ENCODE peak calls at places on chromosomes 5 and 9, in nine cellular contexts. One of them, this sample, is unnamed.
A peak's percentile ranks its signal among the peaks of the same experiment; 100 is the strongest.

GRCh38 chr5:141338538-141339306 is at the start of gene PCDHGA2:
- DNase-seq in GM23248: peak; percentile 72
- DNase-seq in SK-N-SH: peak; percentile 46
- DNase-seq in PC-3: peak; percentile 12
- DNase-seq in HCT116: no peak
- DNase-seq in MM.1S: peak; percentile 37
- DNase-seq in neural progenitor cell: peak; percentile 54
- DNase-seq in GM23338: peak; percentile 81
- DNase-seq in hepatocyte: no peak
- DNase-seq in this sample: peak; percentile 46

GRCh38 chr5:180253036-180253824 is 38.7 kb downstream of the MAPK9 start:
- DNase-seq in PC-3: no peak
- DNase-seq in SK-N-SH: no peak
- DNase-seq in GM23248: no peak
- DNase-seq in neural progenitor cell: no peak
- DNase-seq in hepatocyte: no peak
- DNase-seq in GM23338: no peak
- DNase-seq in MM.1S: no peak
- DNase-seq in HCT116: no peak
- DNase-seq in this sample: no peak

GRCh38 chr5:169142264-169142970 is 158.5 kb downstream of the SLIT3 start:
- DNase-seq in PC-3: no peak
- DNase-seq in GM23248: no peak
- DNase-seq in hepatocyte: no peak
- DNase-seq in neural progenitor cell: no peak
- DNase-seq in GM23338: no peak
- DNase-seq in SK-N-SH: peak; percentile 61
- DNase-seq in MM.1S: no peak
- DNase-seq in HCT116: no peak
- DNase-seq in this sample: no peak

GRCh38 chr5:10488144-10488543 is 46.5 kb downstream of the ROPN1L start:
- DNase-seq in HCT116: no peak
- DNase-seq in GM23248: no peak
- DNase-seq in SK-N-SH: no peak
- DNase-seq in PC-3: no peak
- DNase-seq in MM.1S: no peak
- DNase-seq in GM23338: no peak
- DNase-seq in neural progenitor cell: no peak
- DNase-seq in hepatocyte: no peak
- DNase-seq in this sample: no peak

GRCh38 chr5:103624035-103624461 is 61.5 kb upstream of the NUDT12 start:
- DNase-seq in GM23338: no peak
- DNase-seq in PC-3: peak; percentile 72
- DNase-seq in hepatocyte: no peak
- DNase-seq in SK-N-SH: no peak
- DNase-seq in HCT116: no peak
- DNase-seq in MM.1S: no peak
- DNase-seq in neural progenitor cell: no peak
- DNase-seq in GM23248: peak; percentile 2
- DNase-seq in this sample: no peak

GRCh38 chr9:138070815-138071214 is 193.2 kb downstream of the CACNA1B start:
- DNase-seq in GM23338: no peak
- DNase-seq in SK-N-SH: peak; percentile 15
- DNase-seq in GM23248: no peak
- DNase-seq in MM.1S: no peak
- DNase-seq in hepatocyte: no peak
- DNase-seq in PC-3: no peak
- DNase-seq in neural progenitor cell: no peak
- DNase-seq in HCT116: no peak
- DNase-seq in this sample: no peak

GRCh38 chr5:159509002-159509660 is 178.8 kb upstream of the IL12B start:
- DNase-seq in PC-3: no peak
- DNase-seq in MM.1S: no peak
- DNase-seq in SK-N-SH: no peak
- DNase-seq in neural progenitor cell: no peak
- DNase-seq in HCT116: no peak
- DNase-seq in GM23338: no peak
- DNase-seq in hepatocyte: no peak
- DNase-seq in GM23248: no peak
- DNase-seq in this sample: no peak

GRCh38 chr5:129591508-129592160 is 131.5 kb downstream of the ADAMTS19 start:
- DNase-seq in HCT116: no peak
- DNase-seq in MM.1S: no peak
- DNase-seq in neural progenitor cell: no peak
- DNase-seq in GM23248: no peak
- DNase-seq in GM23338: no peak
- DNase-seq in PC-3: no peak
- DNase-seq in hepatocyte: no peak
- DNase-seq in SK-N-SH: no peak
- DNase-seq in this sample: no peak

GRCh38 chr5:174045470-174046025 is at the start of gene NSG2:
- DNase-seq in SK-N-SH: peak; percentile 85
- DNase-seq in GM23248: peak; percentile 82
- DNase-seq in PC-3: peak; percentile 95
- DNase-seq in hepatocyte: peak; percentile 97
- DNase-seq in MM.1S: peak; percentile 96
- DNase-seq in GM23338: peak; percentile 98
- DNase-seq in neural progenitor cell: peak; percentile 98
- DNase-seq in HCT116: peak; percentile 86
- DNase-seq in this sample: peak; percentile 85

DNA sequence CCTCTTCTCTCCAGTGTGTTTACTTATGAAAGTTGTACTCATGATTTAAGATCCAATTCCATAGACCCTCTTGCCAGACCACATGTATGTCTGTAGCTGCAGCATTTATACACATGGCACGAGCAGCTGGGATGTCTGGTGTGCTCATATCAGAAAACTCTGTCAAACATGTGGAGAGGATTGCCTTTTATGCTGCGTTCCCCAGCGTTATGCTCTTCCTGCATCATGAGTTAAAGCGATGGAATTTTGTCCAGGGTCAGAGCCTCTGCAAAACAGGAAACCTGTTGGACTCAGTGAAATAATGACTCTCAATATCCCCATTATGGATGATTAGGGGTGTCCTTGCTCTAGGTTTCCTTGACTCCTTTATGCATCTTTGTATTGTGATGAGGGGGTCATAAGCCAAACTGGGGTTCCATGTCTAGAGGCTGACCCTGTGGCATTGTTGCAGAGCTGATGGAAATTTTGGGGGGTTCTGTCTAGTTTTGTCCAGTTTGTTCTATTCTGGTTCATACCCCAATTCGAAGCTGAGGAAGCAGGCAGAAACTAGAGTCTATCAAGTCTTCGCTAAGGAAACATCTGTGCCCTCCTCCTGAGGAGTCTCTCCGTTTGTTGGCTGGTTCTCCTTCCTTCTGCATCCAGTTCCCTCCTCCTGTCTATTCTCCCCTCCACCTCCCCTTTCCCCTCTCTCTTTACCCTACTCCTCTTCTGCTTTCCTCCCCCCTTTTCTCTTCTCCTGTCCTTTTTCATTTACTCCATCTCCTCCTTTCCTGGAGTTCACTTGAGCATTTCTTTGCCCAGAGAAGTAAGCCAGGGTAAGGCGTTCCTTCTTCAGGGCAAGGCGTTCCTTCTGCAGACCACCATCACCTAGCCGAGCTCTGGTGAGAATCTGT is 252.8 kb downstream of the MAST4 start:
- DNase-seq in hepatocyte: no peak
- DNase-seq in GM23248: peak; percentile 43
- DNase-seq in HCT116: no peak
- DNase-seq in neural progenitor cell: no peak
- DNase-seq in MM.1S: no peak
- DNase-seq in GM23338: no peak
- DNase-seq in PC-3: no peak
- DNase-seq in SK-N-SH: peak; percentile 52
- DNase-seq in this sample: no peak
- H3K4me2 ChIP-seq in hepatocyte: no peak overlapping the region
- H3K4me2 ChIP-seq in GM23248: peak overlapping the region; percentile 49
- H3K4me2 ChIP-seq in HCT116: no peak overlapping the region
- H3K4me2 ChIP-seq in neural progenitor cell: no peak overlapping the region
- H3K4me2 ChIP-seq in MM.1S: no peak overlapping the region
- H3K4me2 ChIP-seq in GM23338: no peak overlapping the region
- H3K4me2 ChIP-seq in PC-3: no peak overlapping the region
- H3K4me2 ChIP-seq in SK-N-SH: no peak overlapping the region
- H3K4me2 ChIP-seq in this sample: no peak overlapping the region

GRCh38 chr5:83453937-83454336 is 17.6 kb upstream of the VCAN start:
- DNase-seq in hepatocyte: no peak
- DNase-seq in GM23338: no peak
- DNase-seq in MM.1S: no peak
- DNase-seq in neural progenitor cell: no peak
- DNase-seq in SK-N-SH: no peak
- DNase-seq in HCT116: no peak
- DNase-seq in GM23248: no peak
- DNase-seq in PC-3: no peak
- DNase-seq in this sample: no peak

GRCh38 chr5:83447533-83447932 is 24.0 kb upstream of the VCAN start:
- DNase-seq in neural progenitor cell: no peak
- DNase-seq in GM23248: no peak
- DNase-seq in PC-3: no peak
- DNase-seq in HCT116: no peak
- DNase-seq in hepatocyte: no peak
- DNase-seq in GM23338: peak; percentile 54
- DNase-seq in SK-N-SH: no peak
- DNase-seq in MM.1S: no peak
- DNase-seq in this sample: no peak

GRCh38 chr5:83450840-83451239 is 20.7 kb upstream of the VCAN start:
- DNase-seq in GM23248: no peak
- DNase-seq in MM.1S: no peak
- DNase-seq in HCT116: no peak
- DNase-seq in GM23338: no peak
- DNase-seq in SK-N-SH: no peak
- DNase-seq in PC-3: peak; percentile 47
- DNase-seq in neural progenitor cell: no peak
- DNase-seq in hepatocyte: peak; percentile 53
- DNase-seq in this sample: no peak

GRCh38 chr5:83446253-83446947 is 25.1 kb upstream of the VCAN start:
- DNase-seq in hepatocyte: no peak
- DNase-seq in MM.1S: no peak
- DNase-seq in GM23338: no peak
- DNase-seq in neural progenitor cell: no peak
- DNase-seq in SK-N-SH: no peak
- DNase-seq in PC-3: no peak
- DNase-seq in GM23248: no peak
- DNase-seq in HCT116: no peak
- DNase-seq in this sample: no peak

DNA sequence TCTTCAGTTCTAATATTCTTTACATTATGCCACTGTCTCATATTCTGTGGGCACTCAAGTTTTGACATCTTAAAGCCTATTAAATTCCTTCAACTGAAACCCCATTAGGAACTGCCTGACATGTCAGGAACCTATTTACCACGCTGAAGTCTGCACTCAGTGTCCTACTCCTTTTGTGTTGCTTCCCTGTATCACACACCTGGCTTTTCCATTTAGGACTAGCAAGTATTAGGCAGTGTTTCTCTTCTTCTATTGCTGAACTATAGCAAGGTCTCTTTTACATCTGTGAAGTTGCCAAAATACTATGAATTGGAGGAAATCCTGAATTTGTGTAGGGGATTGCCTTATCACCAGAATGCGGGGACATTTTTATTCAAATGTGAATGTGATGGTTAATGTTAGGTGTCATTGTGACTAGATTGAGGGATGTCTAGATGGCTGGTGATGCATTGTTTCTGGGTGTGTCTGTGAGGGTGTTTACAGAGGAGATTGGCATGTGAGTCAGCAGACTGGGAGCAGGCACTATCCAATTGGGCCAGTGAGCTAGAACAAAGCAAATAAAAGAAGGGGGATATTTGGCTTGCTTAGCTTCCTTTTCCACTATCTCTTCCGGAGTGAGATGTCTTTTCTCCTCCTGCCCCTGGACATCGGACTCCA is 21.2 kb upstream of the VCAN start:
- DNase-seq in MM.1S: no peak
- DNase-seq in PC-3: peak; percentile 81
- DNase-seq in HCT116: no peak
- DNase-seq in GM23248: no peak
- DNase-seq in neural progenitor cell: no peak
- DNase-seq in SK-N-SH: no peak
- DNase-seq in GM23338: peak; percentile 15
- DNase-seq in hepatocyte: no peak
- DNase-seq in this sample: no peak
- H3K4me3 ChIP-seq in MM.1S: no peak overlapping the region
- H3K4me3 ChIP-seq in PC-3: peak overlapping the region; percentile 37
- H3K4me3 ChIP-seq in HCT116: no peak overlapping the region
- H3K4me3 ChIP-seq in GM23248: no peak overlapping the region
- H3K4me3 ChIP-seq in neural progenitor cell: no peak overlapping the region
- H3K4me3 ChIP-seq in SK-N-SH: no peak overlapping the region
- H3K4me3 ChIP-seq in GM23338: no peak overlapping the region
- H3K4me3 ChIP-seq in hepatocyte: no peak overlapping the region
- H3K4me3 ChIP-seq in this sample: no peak overlapping the region

GRCh38 chr5:124981901-124982300 is 235.5 kb upstream of the ZNF608 start:
- DNase-seq in GM23338: no peak
- DNase-seq in neural progenitor cell: no peak
- DNase-seq in HCT116: no peak
- DNase-seq in GM23248: no peak
- DNase-seq in PC-3: no peak
- DNase-seq in MM.1S: no peak
- DNase-seq in hepatocyte: no peak
- DNase-seq in SK-N-SH: no peak
- DNase-seq in this sample: no peak
- TF ChIP-seq EZH2phosphoT487 in GM23338: no peak
- TF ChIP-seq EZH2phosphoT487 in neural progenitor cell: no peak
- TF ChIP-seq EZH2phosphoT487 in HCT116: no peak
- TF ChIP-seq EZH2phosphoT487 in GM23248: no peak
- TF ChIP-seq EZH2phosphoT487 in PC-3: no peak
- TF ChIP-seq EZH2phosphoT487 in MM.1S: no peak
- TF ChIP-seq EZH2phosphoT487 in hepatocyte: no peak
- TF ChIP-seq EZH2phosphoT487 in SK-N-SH: no peak
- TF ChIP-seq EZH2phosphoT487 in this sample: no peak

GRCh38 chr5:36238896-36239295 is 2.8 kb downstream of the NADK2 start:
- DNase-seq in neural progenitor cell: no peak
- DNase-seq in GM23248: peak; percentile 28
- DNase-seq in PC-3: no peak
- DNase-seq in hepatocyte: no peak
- DNase-seq in MM.1S: no peak
- DNase-seq in GM23338: no peak
- DNase-seq in SK-N-SH: peak; percentile 40
- DNase-seq in HCT116: no peak
- DNase-seq in this sample: no peak

GRCh38 chr5:36239370-36240293 is 2.1 kb downstream of the NADK2 start:
- DNase-seq in hepatocyte: no peak
- DNase-seq in GM23338: no peak
- DNase-seq in HCT116: no peak
- DNase-seq in neural progenitor cell: no peak
- DNase-seq in PC-3: peak; percentile 20
- DNase-seq in SK-N-SH: no peak
- DNase-seq in MM.1S: peak; percentile 44
- DNase-seq in GM23248: peak; percentile 13
- DNase-seq in this sample: peak; percentile 57

GRCh38 chr5:36236801-36237200 is 4.9 kb downstream of the NADK2 start:
- DNase-seq in GM23248: no peak
- DNase-seq in MM.1S: no peak
- DNase-seq in HCT116: no peak
- DNase-seq in neural progenitor cell: no peak
- DNase-seq in GM23338: no peak
- DNase-seq in PC-3: no peak
- DNase-seq in hepatocyte: no peak
- DNase-seq in SK-N-SH: no peak
- DNase-seq in this sample: peak; percentile 68

GRCh38 chr5:36240779-36241635 is 718 bp downstream of the NADK2 start:
- DNase-seq in SK-N-SH: peak; percentile 77
- DNase-seq in hepatocyte: peak; percentile 87
- DNase-seq in PC-3: peak; percentile 61
- DNase-seq in neural progenitor cell: peak; percentile 82
- DNase-seq in GM23248: peak; percentile 87
- DNase-seq in HCT116: no peak
- DNase-seq in GM23338: peak; percentile 79
- DNase-seq in MM.1S: peak; percentile 57
- DNase-seq in this sample: peak; percentile 68

GRCh38 chr5:36237756-36238155 is 4.0 kb downstream of the NADK2 start:
- DNase-seq in GM23248: no peak
- DNase-seq in MM.1S: no peak
- DNase-seq in hepatocyte: peak; percentile 25
- DNase-seq in neural progenitor cell: no peak
- DNase-seq in GM23338: no peak
- DNase-seq in PC-3: peak; percentile 81
- DNase-seq in SK-N-SH: no peak
- DNase-seq in HCT116: no peak
- DNase-seq in this sample: peak; percentile 26
- H3K4me2 ChIP-seq in GM23248: no peak overlapping the region
- H3K4me2 ChIP-seq in MM.1S: no peak overlapping the region
- H3K4me2 ChIP-seq in hepatocyte: peak overlapping the region; percentile 80
- H3K4me2 ChIP-seq in neural progenitor cell: no peak overlapping the region
- H3K4me2 ChIP-seq in GM23338: no peak overlapping the region
- H3K4me2 ChIP-seq in PC-3: peak overlapping the region; percentile 89
- H3K4me2 ChIP-seq in SK-N-SH: no peak overlapping the region
- H3K4me2 ChIP-seq in HCT116: peak overlapping the region; percentile 29
- H3K4me2 ChIP-seq in this sample: peak overlapping the region; percentile 82

This sample was measured in OCI-LY7.